ENCODE peak calls at places on chromosomes 6 and 20, in four cellular contexts. W is HCT116, Y is uterus, G is right lobe of liver. L is an unnamed sample.

GRCh38 chr6:152185158-152185574 is 377.7 kb downstream of the ESR1 start:
- DNase-seq in W (no peak), Y (no peak), G (no peak), L (no peak)

GRCh38 chr20:3812259-3812681 is 8.1 kb upstream of the AP5S1 start:
- DNase-seq in W (no peak), Y (no peak), G (no peak), L (no peak)

GRCh38 chr6:134464690-134465411 is 146.9 kb upstream of the SGK1 start:
- DNase-seq in W (no peak), Y (no peak), G (no peak), L (peak; percentile 60)

GRCh38 chr6:31122803-31123706 is 2.8 kb upstream of the CDSN start:
- DNase-seq in W (peak; percentile 72), Y (peak; percentile 70), G (no peak), L (peak; percentile 77)

GRCh38 chr20:4929686-4930397 is 71.5 kb downstream of the SLC23A2 start:
- DNase-seq in W (no peak), Y (no peak), G (no peak), L (no peak)

GRCh38 chr6:85660181-85660611 is 17.5 kb upstream of the SYNCRIP start:
- DNase-seq in W (peak; percentile 72), Y (no peak), G (no peak), L (peak; percentile 82)

GRCh38 chr20:41095110-41095969 is 42.0 kb upstream of the PLCG1 start:
- DNase-seq in W (peak; percentile 18), Y (peak; percentile 67), G (no peak), L (no peak)

GRCh38 chr6:146890172-146890571 is 291.4 kb downstream of the ADGB start:
- DNase-seq in W (no peak), Y (no peak), G (no peak), L (no peak)

DNA sequence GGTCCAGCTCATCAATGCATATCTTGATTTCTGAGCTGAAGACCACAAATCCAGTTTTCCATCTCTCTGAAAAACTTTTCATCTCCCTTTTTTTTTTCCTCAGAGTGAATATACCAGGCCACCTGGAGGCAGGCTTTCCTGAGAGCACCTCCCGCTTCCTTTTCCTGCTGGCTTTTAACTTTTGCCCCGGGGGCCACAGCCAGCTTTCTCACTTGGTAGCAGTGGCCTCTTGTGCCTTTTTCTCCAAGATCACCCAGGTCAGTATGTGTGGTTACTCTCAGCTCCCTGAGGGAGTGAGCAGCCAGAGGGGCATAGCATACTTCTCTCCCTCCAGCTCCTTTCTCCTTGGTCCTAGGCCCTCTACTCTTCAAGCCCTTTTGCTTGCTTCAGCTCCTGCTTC is at the start of gene BTN1A1:
- DNase-seq in W (no peak), Y (no peak), G (no peak), L (no peak)
- H3K4me3 ChIP-seq in W (no peak within 1 kb of the TSS), Y (no peak within 1 kb of the TSS), G (no peak within 1 kb of the TSS), L (no peak within 1 kb of the TSS)

GRCh38 chr20:45832619-45833018 is 980 bp upstream of the SNX21 start:
- DNase-seq in W (no peak), Y (no peak), G (no peak), L (no peak)
- H3K27ac ChIP-seq in W (peak overlapping the region; percentile 68), Y (peak overlapping the region; percentile 96), G (peak overlapping the region; percentile 58), L (no peak overlapping the region)

DNA sequence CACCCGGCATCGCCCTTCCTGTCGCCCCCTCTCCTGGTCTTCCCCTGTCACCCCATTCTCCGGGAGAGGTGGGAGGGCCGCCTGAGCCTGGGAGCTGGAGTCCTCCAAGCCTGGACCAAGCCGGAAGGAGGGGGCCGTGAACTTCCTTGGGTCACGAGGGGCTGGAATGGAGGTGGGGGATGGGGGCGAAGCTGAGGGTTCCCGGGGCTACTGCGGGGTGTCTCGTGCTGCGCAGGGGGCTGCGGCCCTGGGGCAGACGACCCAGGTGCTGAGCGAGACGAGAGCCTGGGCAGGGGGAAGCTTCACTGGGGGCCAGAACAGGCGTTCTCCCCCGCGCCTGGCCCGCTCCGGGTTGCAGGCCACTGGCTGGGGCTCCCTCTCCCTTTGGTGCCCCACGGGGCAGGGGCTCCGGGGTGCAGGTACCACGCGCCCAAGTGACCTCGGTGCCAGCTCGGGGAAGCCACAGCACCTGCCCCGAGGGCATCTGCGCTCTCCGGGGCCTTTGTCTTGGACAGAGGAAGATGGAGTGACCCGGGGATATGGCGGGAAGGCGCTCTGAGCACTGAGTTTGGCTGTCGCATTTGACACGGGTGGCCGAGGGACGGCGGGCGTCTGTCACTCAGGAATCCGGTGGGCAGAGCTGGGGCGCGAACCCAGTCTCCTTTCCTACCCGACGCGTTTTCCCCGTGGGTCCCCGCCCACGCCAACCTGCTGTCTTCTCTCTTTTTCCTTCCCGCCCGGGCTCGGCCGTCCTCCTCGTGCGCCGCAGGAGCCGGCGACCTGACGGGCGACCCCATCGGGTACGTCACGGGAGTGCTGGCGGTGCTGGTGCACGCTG is 1.2 kb downstream of the SLC35D3 start:
- DNase-seq in W (no peak), Y (no peak), G (no peak), L (no peak)
- H3K4me3 ChIP-seq in W (no peak overlapping the region), Y (no peak overlapping the region), G (no peak overlapping the region), L (no peak overlapping the region)

DNA sequence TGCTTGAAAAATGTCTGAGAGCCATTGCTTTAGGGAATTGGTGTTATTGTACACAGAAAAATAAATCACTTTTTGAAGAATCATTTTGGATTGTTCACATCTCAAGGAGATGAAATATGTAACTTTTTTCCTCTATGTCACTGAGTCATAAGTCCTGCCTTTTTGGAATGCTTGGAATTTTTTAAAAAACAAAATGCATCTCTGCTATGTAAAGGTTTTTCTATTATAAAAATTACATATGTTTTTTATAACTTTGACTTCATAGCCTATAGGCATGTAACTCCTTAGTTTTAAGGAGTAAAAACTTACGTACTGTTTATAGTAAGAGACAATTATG is 8.7 kb downstream of the RNF144B start:
- DNase-seq in W (no peak), Y (no peak), G (no peak), L (no peak)
- H3K27ac ChIP-seq in W (no peak overlapping the region), Y (no peak overlapping the region), G (no peak overlapping the region), L (no peak overlapping the region)

DNA sequence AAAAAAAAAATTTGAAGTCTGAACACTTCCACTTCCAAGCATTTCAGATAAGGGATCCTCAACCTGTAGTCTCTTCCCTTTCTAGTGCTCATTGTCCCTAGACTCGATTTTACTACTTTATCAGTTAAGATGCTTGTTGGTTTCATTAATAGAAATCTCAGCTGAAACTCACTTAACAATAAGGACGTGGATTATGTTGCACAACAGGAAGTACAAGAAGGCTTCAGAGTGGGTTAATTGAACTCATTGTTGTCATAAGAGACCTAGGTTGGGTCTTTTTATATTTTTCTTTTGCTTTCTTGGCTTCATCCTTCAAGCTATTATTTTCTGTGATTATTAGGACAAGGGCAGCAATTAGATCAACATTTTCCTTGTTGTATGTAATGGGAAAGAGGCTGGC is 175.2 kb downstream of the CDKAL1 start:
- DNase-seq in W (no peak), Y (no peak), G (no peak), L (no peak)
- H3K4me3 ChIP-seq in W (no peak overlapping the region), Y (no peak overlapping the region), G (no peak overlapping the region), L (no peak overlapping the region)

GRCh38 chr20:55205684-55206083 is 730.3 kb downstream of the DOK5 start:
- DNase-seq in W (no peak), Y (no peak), G (no peak), L (no peak)

GRCh38 chr20:55194947-55195346 is 719.6 kb downstream of the DOK5 start:
- DNase-seq in W (no peak), Y (no peak), G (no peak), L (no peak)

DNA sequence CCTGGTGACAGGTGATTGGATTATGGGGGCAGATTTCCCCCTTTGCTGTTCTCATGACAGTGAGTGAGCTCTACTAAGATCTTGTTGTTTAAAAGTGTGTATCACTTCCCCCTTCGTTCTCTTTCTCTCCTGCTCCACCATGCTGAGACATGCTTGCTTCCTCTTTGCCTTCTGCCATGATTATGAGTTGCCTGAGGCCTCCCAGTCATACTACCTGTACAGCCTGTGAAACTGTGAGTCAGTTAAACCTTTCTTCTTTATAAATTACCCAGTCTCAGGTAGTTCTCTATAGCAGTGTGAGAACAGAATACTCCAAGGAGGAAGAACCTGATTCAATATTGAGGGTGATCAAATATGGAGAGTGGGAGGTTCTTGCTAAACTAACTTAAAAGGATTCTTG is 724.9 kb downstream of the DOK5 start:
- DNase-seq in W (no peak), Y (no peak), G (no peak), L (no peak)
- H3K27ac ChIP-seq in W (no peak overlapping the region), Y (no peak overlapping the region), G (no peak overlapping the region), L (no peak overlapping the region)